ENCODE peak calls at places on chromosome 15, in eight cellular contexts. H is right cardiac atrium; Y is activated CD4-positive, alpha-beta T cell treated with anti-CD3 and anti-CD28 coated beads, Interleukin-2, amount 50 U/mL, for 48 hours; E is RCC 7860; V is LoVo; W is amniotic epithelial cell; R is stimulated activated CD4-positive, alpha-beta T cell treated with anti-CD3 and anti-CD28 coated beads, Interleukin-12 subunit alpha, Interleukin-12 subunit beta, amount 100 ng/mL, for 48 hours; L is mucosa of gallbladder. U is an unnamed sample.
A peak's percentile ranks its signal among the peaks of the same experiment; 100 is the strongest.

GRCh38 chr15:64894395-64895056 is 17.2 kb upstream of the ANKDD1A start:
- DNase-seq in H (peak; percentile 73), Y (peak; percentile 78), E (no peak), V (no peak), W (no peak), R (peak; percentile 47), L (peak; percentile 43), U (no peak)

GRCh38 chr15:63135804-63136203 is 14.1 kb downstream of the LACTB start:
- DNase-seq in H (no peak), Y (no peak), E (no peak), V (peak; percentile 41), W (peak; percentile 95), R (no peak), L (no peak), U (no peak)

GRCh38 chr15:44735482-44736260 is 657 bp upstream of the TRIM69 start:
- DNase-seq in H (peak; percentile 78), Y (peak; percentile 76), E (no peak), V (no peak), W (no peak), R (no peak), L (no peak), U (peak; percentile 3)

GRCh38 chr15:76343313-76343996 is 6.9 kb downstream of the ISL2 start:
- DNase-seq in H (no peak), Y (no peak), E (no peak), V (no peak), W (no peak), R (no peak), L (no peak), U (no peak)

GRCh38 chr15:81388431-81388760 is 14.4 kb upstream of the TMC3 start:
- DNase-seq in H (no peak), Y (no peak), E (no peak), V (no peak), W (no peak), R (no peak), L (no peak), U (no peak)

GRCh38 chr15:71788646-71789579 is 21.4 kb upstream of the NR2E3 start:
- DNase-seq in H (no peak), Y (no peak), E (no peak), V (no peak), W (peak; percentile 62), R (no peak), L (peak; percentile 47), U (no peak)

GRCh38 chr15:64618569-64618968 is 156.8 kb downstream of the RBPMS2 start:
- DNase-seq in H (no peak), Y (no peak), E (no peak), V (no peak), W (no peak), R (no peak), L (no peak), U (no peak)

GRCh38 chr15:66096711-66097058 is 156.9 kb downstream of the MEGF11 start:
- DNase-seq in H (no peak), Y (no peak), E (no peak), V (no peak), W (no peak), R (no peak), L (no peak), U (no peak)

GRCh38 chr15:50774450-50774849 is 8.9 kb upstream of the SPPL2A start:
- DNase-seq in H (no peak), Y (no peak), E (no peak), V (no peak), W (peak; percentile 61), R (no peak), L (peak; percentile 28), U (no peak)

GRCh38 chr15:59791646-59792208 is 102.6 kb upstream of the BNIP2 start:
- DNase-seq in H (no peak), Y (no peak), E (no peak), V (no peak), W (no peak), R (no peak), L (no peak), U (no peak)

GRCh38 chr15:33278816-33279612 is 31.8 kb upstream of the RYR3 start:
- DNase-seq in H (no peak), Y (no peak), E (peak; percentile 93), V (peak; percentile 88), W (peak; percentile 81), R (no peak), L (no peak), U (no peak)

GRCh38 chr15:66841953-66842681 is 140.1 kb downstream of the SMAD6 start:
- DNase-seq in H (peak; percentile 96), Y (peak; percentile 32), E (peak; percentile 87), V (peak; percentile 85), W (peak; percentile 86), R (no peak), L (peak; percentile 88), U (no peak)

GRCh38 chr15:48020166-48020565 is 100.6 kb upstream of the SLC24A5 start:
- DNase-seq in H (no peak), Y (no peak), E (no peak), V (no peak), W (no peak), R (no peak), L (no peak), U (no peak)

GRCh38 chr15:88647362-88648105 is 8.7 kb downstream of the ISG20 start:
- DNase-seq in H (no peak), Y (peak; percentile 2), E (no peak), V (no peak), W (no peak), R (no peak), L (peak; percentile 89), U (no peak)

GRCh38 chr15:91196768-91197167 is 96.7 kb downstream of the SV2B start:
- DNase-seq in H (no peak), Y (no peak), E (no peak), V (no peak), W (no peak), R (no peak), L (no peak), U (no peak)

GRCh38 chr15:101029971-101030661 is 111.0 kb downstream of the LRRK1 start:
- DNase-seq in H (no peak), Y (no peak), E (no peak), V (no peak), W (no peak), R (no peak), L (peak; percentile 8), U (no peak)

GRCh38 chr15:74977599-74977998 is 17.8 kb upstream of the SCAMP5 start:
- DNase-seq in H (no peak), Y (peak; percentile 46), E (no peak), V (no peak), W (peak; percentile 46), R (no peak), L (no peak), U (no peak)

GRCh38 chr15:83747050-83747717 is 93.3 kb downstream of the ADAMTSL3 start:
- DNase-seq in H (no peak), Y (no peak), E (peak; percentile 75), V (no peak), W (peak; percentile 44), R (no peak), L (peak; percentile 25), U (no peak)

GRCh38 chr15:62853833-62854210 is 188.7 kb upstream of the TPM1 start:
- DNase-seq in H (no peak), Y (no peak), E (no peak), V (no peak), W (no peak), R (no peak), L (no peak), U (no peak)

GRCh38 chr15:85959573-85959972 is 120.1 kb upstream of the AGBL1 start:
- DNase-seq in H (no peak), Y (no peak), E (no peak), V (no peak), W (no peak), R (no peak), L (no peak), U (no peak)

GRCh38 chr15:45138814-45139765 is 9.3 kb downstream of the DUOX1 start:
- DNase-seq in H (peak; percentile 22), Y (no peak), E (no peak), V (no peak), W (no peak), R (no peak), L (no peak), U (no peak)

GRCh38 chr15:45884755-45885445 is 250.1 kb downstream of the SQOR start:
- DNase-seq in H (no peak), Y (no peak), E (no peak), V (no peak), W (no peak), R (no peak), L (no peak), U (no peak)

GRCh38 chr15:34584321-34584668 is 844 bp upstream of the GOLGA8B start:
- DNase-seq in H (no peak), Y (peak; percentile 27), E (no peak), V (no peak), W (no peak), R (no peak), L (no peak), U (no peak)

GRCh38 chr15:44468713-44469385 is 41.4 kb downstream of the CTDSPL2 start:
- DNase-seq in H (no peak), Y (no peak), E (peak; percentile 75), V (no peak), W (peak; percentile 75), R (no peak), L (no peak), U (no peak)

GRCh38 chr15:50162988-50163718 is 18.8 kb upstream of the SLC27A2 start:
- DNase-seq in H (no peak), Y (no peak), E (peak; percentile 90), V (peak; percentile 72), W (peak; percentile 52), R (no peak), L (no peak), U (no peak)

GRCh38 chr15:84778194-84778593 is 29.8 kb downstream of the ZNF592 start:
- DNase-seq in H (no peak), Y (no peak), E (no peak), V (no peak), W (no peak), R (no peak), L (no peak), U (no peak)

GRCh38 chr15:59691194-59691805 is 2.2 kb upstream of the BNIP2 start:
- DNase-seq in H (no peak), Y (peak; percentile 41), E (no peak), V (peak; percentile 53), W (peak; percentile 48), R (no peak), L (peak; percentile 60), U (no peak)

GRCh38 chr15:39719109-39719508 is 63.5 kb downstream of the FSIP1 start:
- DNase-seq in H (no peak), Y (no peak), E (no peak), V (no peak), W (no peak), R (no peak), L (no peak), U (no peak)

GRCh38 chr15:42736178-42736792 is 643 bp downstream of the CDAN1 start:
- DNase-seq in H (peak; percentile 63), Y (peak; percentile 16), E (no peak), V (no peak), W (no peak), R (no peak), L (no peak), U (no peak)

GRCh38 chr15:70566047-70566835 is 197.1 kb downstream of the UACA start:
- DNase-seq in H (no peak), Y (no peak), E (no peak), V (no peak), W (no peak), R (no peak), L (no peak), U (no peak)

GRCh38 chr15:77568960-77569646 is 63.6 kb downstream of the LINGO1 start:
- DNase-seq in H (peak; percentile 74), Y (no peak), E (no peak), V (no peak), W (peak; percentile 55), R (no peak), L (no peak), U (no peak)

GRCh38 chr15:74196175-74196574 is 6.4 kb downstream of the STRA6 start:
- DNase-seq in H (peak; percentile 92), Y (no peak), E (peak; percentile 98), V (peak; percentile 96), W (peak; percentile 96), R (no peak), L (peak; percentile 78), U (no peak)

GRCh38 chr15:34514251-34514760 is 69.1 kb downstream of the GOLGA8B start:
- DNase-seq in H (peak; percentile 80), Y (peak; percentile 30), E (no peak), V (no peak), W (peak; percentile 7), R (no peak), L (no peak), U (peak; percentile 14)

GRCh38 chr15:57580866-57581265 is 10.8 kb upstream of the MYZAP start:
- DNase-seq in H (no peak), Y (no peak), E (no peak), V (no peak), W (no peak), R (no peak), L (peak; percentile 33), U (no peak)

U was measured in GF-D8.